ENCODE peak calls at places on chromosomes 2 and 18, in four cellular contexts. One of them, this sample, is unnamed.

GRCh38 chr18:46946656-46947282 is 29.4 kb downstream of the KATNAL2 start:
- DNase-seq in lung: peak
- DNase-seq in neural progenitor cell: peak
- DNase-seq in AG10803: peak
- DNase-seq in this sample: peak

GRCh38 chr18:78511666-78512065 is 468.0 kb upstream of the SALL3 start:
- DNase-seq in lung: no peak
- DNase-seq in AG10803: no peak
- DNase-seq in neural progenitor cell: no peak
- DNase-seq in this sample: no peak

GRCh38 chr2:59301466-59302402 is 1060.6 kb upstream of the FANCL start:
- DNase-seq in lung: peak
- DNase-seq in AG10803: peak
- DNase-seq in neural progenitor cell: peak
- DNase-seq in this sample: peak

GRCh38 chr2:176873403-176873802 is 339.2 kb upstream of the HNRNPA3 start:
- DNase-seq in neural progenitor cell: no peak
- DNase-seq in lung: no peak
- DNase-seq in AG10803: peak
- DNase-seq in this sample: no peak

GRCh38 chr2:9638532-9638931 is 7.7 kb upstream of the YWHAQ start:
- DNase-seq in AG10803: peak
- DNase-seq in neural progenitor cell: no peak
- DNase-seq in lung: peak
- DNase-seq in this sample: peak

GRCh38 chr2:169637620-169638019 is 53.5 kb downstream of the PPIG start:
- DNase-seq in AG10803: peak
- DNase-seq in neural progenitor cell: no peak
- DNase-seq in lung: no peak
- DNase-seq in this sample: peak

GRCh38 chr2:121260370-121261154 is 24.4 kb downstream of the TFCP2L1 start:
- DNase-seq in neural progenitor cell: no peak
- DNase-seq in lung: no peak
- DNase-seq in AG10803: no peak
- DNase-seq in this sample: no peak

GRCh38 chr18:25235648-25236047 is 116.3 kb downstream of the ZNF521 start:
- DNase-seq in neural progenitor cell: no peak
- DNase-seq in lung: no peak
- DNase-seq in AG10803: no peak
- DNase-seq in this sample: no peak

GRCh38 chr2:218717262-218717661 is 6.6 kb downstream of the TTLL4 start:
- DNase-seq in lung: no peak
- DNase-seq in neural progenitor cell: no peak
- DNase-seq in AG10803: no peak
- DNase-seq in this sample: peak

GRCh38 chr2:132437852-132438649 is 21.4 kb downstream of the GPR39 start:
- DNase-seq in lung: no peak
- DNase-seq in neural progenitor cell: no peak
- DNase-seq in AG10803: no peak
- DNase-seq in this sample: no peak

GRCh38 chr2:112686348-112687217 is 34.2 kb upstream of the NT5DC4 start:
- DNase-seq in neural progenitor cell: no peak
- DNase-seq in lung: no peak
- DNase-seq in AG10803: no peak
- DNase-seq in this sample: no peak

GRCh38 chr2:236879416-236879963 is 206.2 kb upstream of the COPS8 start:
- DNase-seq in AG10803: no peak
- DNase-seq in neural progenitor cell: no peak
- DNase-seq in lung: no peak
- DNase-seq in this sample: peak

GRCh38 chr2:217935901-217936684 is 66.7 kb downstream of the TNS1 start:
- DNase-seq in neural progenitor cell: no peak
- DNase-seq in AG10803: peak
- DNase-seq in lung: no peak
- DNase-seq in this sample: peak

GRCh38 chr18:45962461-45962860 is 4.7 kb downstream of the EPG5 start:
- DNase-seq in lung: peak
- DNase-seq in AG10803: peak
- DNase-seq in neural progenitor cell: no peak
- DNase-seq in this sample: peak

GRCh38 chr2:102251042-102251848 is 60.1 kb upstream of the IL1RL1 start:
- DNase-seq in lung: peak
- DNase-seq in neural progenitor cell: peak
- DNase-seq in AG10803: no peak
- DNase-seq in this sample: no peak

GRCh38 chr2:239522002-239522739 is 121.4 kb upstream of the HDAC4 start:
- DNase-seq in lung: no peak
- DNase-seq in neural progenitor cell: no peak
- DNase-seq in AG10803: no peak
- DNase-seq in this sample: no peak

GRCh38 chr2:212979046-212979612 is 172.3 kb downstream of the IKZF2 start:
- DNase-seq in lung: no peak
- DNase-seq in AG10803: no peak
- DNase-seq in neural progenitor cell: no peak
- DNase-seq in this sample: no peak

GRCh38 chr2:85355521-85355920 is 952 bp downstream of the ELMOD3 start:
- DNase-seq in neural progenitor cell: no peak
- DNase-seq in AG10803: no peak
- DNase-seq in lung: no peak
- DNase-seq in this sample: no peak

GRCh38 chr2:18373664-18374063 is 186.8 kb downstream of the RDH14 start:
- DNase-seq in neural progenitor cell: no peak
- DNase-seq in lung: no peak
- DNase-seq in AG10803: peak
- DNase-seq in this sample: peak

GRCh38 chr2:177143444-177143843 is 69.2 kb upstream of the HNRNPA3 start:
- DNase-seq in lung: no peak
- DNase-seq in AG10803: peak
- DNase-seq in neural progenitor cell: peak
- DNase-seq in this sample: peak

GRCh38 chr2:148877403-148877740 is 2.3 kb downstream of the KIF5C start:
- DNase-seq in lung: no peak
- DNase-seq in AG10803: no peak
- DNase-seq in neural progenitor cell: no peak
- DNase-seq in this sample: no peak

GRCh38 chr2:185385157-185385556 is 353.4 kb upstream of the FSIP2 start:
- DNase-seq in neural progenitor cell: no peak
- DNase-seq in AG10803: no peak
- DNase-seq in lung: no peak
- DNase-seq in this sample: peak

GRCh38 chr2:99863236-99863913 is 279.0 kb downstream of the AFF3 start:
- DNase-seq in neural progenitor cell: no peak
- DNase-seq in lung: no peak
- DNase-seq in AG10803: no peak
- DNase-seq in this sample: no peak

GRCh38 chr2:191115391-191115790 is 35.4 kb downstream of the STAT4 start:
- DNase-seq in AG10803: no peak
- DNase-seq in neural progenitor cell: no peak
- DNase-seq in lung: no peak
- DNase-seq in this sample: no peak

GRCh38 chr18:54557958-54558357 is 33.1 kb upstream of the DYNAP start:
- DNase-seq in lung: no peak
- DNase-seq in neural progenitor cell: no peak
- DNase-seq in AG10803: no peak
- DNase-seq in this sample: no peak

GRCh38 chr18:54561864-54562263 is 29.2 kb upstream of the DYNAP start:
- DNase-seq in AG10803: no peak
- DNase-seq in lung: no peak
- DNase-seq in neural progenitor cell: no peak
- DNase-seq in this sample: no peak

GRCh38 chr18:54555996-54556395 is 35.0 kb upstream of the DYNAP start:
- DNase-seq in AG10803: no peak
- DNase-seq in lung: no peak
- DNase-seq in neural progenitor cell: no peak
- DNase-seq in this sample: no peak

DNA sequence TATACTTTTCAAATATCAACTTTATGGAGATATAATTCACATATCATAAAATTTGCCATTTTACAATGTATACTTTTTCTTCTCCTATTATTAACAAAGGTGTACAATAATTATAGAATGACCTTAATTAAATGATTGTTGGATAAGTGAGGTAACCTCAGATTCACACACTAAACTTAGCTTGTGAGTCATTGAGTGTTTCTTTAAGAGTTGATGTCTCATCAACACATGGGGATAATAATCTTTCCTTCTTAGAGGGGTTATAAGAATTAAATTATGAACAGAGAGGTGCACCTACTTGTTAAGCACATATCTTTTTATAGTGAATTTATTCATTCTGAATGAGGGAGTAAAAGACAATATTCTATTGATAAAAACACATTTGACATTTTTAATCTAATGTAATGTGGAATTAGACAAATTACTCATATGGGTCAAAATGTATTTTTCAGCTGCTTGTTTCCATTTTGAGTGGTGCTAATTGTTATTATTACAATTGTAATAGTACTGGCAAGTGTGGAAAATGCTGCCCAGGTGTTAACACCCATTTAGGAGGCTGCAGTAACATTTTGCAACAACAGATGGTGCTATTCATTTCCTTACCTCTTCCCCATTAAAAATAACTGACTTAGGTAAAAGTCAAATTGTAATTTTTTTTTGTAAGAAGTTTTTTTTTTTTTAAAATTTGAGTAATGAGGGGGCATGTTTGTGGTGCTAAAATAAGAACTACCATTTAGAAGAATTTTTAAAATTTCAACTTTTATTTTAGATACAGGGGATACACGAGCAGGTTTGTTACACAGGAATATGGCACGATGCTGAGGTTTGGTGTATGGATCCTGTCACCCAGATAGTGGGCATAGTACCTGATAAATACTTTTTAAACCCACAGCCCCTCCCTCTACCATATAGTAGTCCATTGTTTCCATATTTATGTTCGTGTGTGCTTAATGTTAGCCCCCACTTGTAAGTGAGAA is 32.1 kb upstream of the DYNAP start:
- DNase-seq in neural progenitor cell: peak
- DNase-seq in lung: no peak
- DNase-seq in AG10803: peak
- DNase-seq in this sample: peak
- TF ChIP-seq CTCF in neural progenitor cell: peak
- TF ChIP-seq CTCF in lung: no peak
- TF ChIP-seq CTCF in AG10803: peak
- TF ChIP-seq CTCF in this sample: peak

DNA sequence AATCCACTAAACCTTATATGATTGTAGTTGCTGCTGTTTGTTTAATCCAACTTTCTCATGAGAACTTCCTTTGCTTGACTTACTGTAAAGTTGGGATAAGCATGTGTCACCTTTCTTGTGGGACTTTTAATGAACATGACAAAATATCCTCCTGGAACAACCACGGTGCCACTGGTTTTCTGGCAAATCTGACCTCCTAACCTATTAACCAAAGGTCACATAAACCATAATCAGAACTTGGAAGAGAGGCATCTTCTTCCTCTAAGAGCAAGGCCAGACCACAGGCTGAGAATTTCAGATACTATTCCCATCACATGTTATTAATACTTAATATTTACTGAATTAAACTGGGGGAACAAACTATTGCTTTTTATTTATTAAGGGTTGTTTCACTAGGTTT is 2.3 kb downstream of the SLC40A1 start:
- DNase-seq in neural progenitor cell: no peak
- DNase-seq in AG10803: no peak
- DNase-seq in lung: no peak
- DNase-seq in this sample: no peak
- H3K4me3 ChIP-seq in neural progenitor cell: no peak
- H3K4me3 ChIP-seq in AG10803: no peak
- H3K4me3 ChIP-seq in lung: no peak
- H3K4me3 ChIP-seq in this sample: peak

GRCh38 chr2:7773362-7773973 is 856.3 kb downstream of the RNF144A start:
- DNase-seq in AG10803: peak
- DNase-seq in neural progenitor cell: no peak
- DNase-seq in lung: peak
- DNase-seq in this sample: no peak
- TF ChIP-seq CTCF in AG10803: no peak
- TF ChIP-seq CTCF in neural progenitor cell: no peak
- TF ChIP-seq CTCF in lung: no peak
- TF ChIP-seq CTCF in this sample: no peak

GRCh38 chr2:230661072-230661957 is 51.3 kb upstream of the CAB39 start:
- DNase-seq in AG10803: no peak
- DNase-seq in lung: no peak
- DNase-seq in neural progenitor cell: no peak
- DNase-seq in this sample: no peak
- H3K4me3 ChIP-seq in AG10803: no peak
- H3K4me3 ChIP-seq in lung: no peak
- H3K4me3 ChIP-seq in neural progenitor cell: no peak
- H3K4me3 ChIP-seq in this sample: no peak

GRCh38 chr2:79131687-79132086 is 11.4 kb downstream of the REG1A start:
- DNase-seq in lung: no peak
- DNase-seq in neural progenitor cell: no peak
- DNase-seq in AG10803: no peak
- DNase-seq in this sample: no peak
- TF ChIP-seq CTCF in lung: no peak
- TF ChIP-seq CTCF in neural progenitor cell: no peak
- TF ChIP-seq CTCF in AG10803: no peak
- TF ChIP-seq CTCF in this sample: no peak

This sample was measured in fibroblast of villous mesenchyme.